ENCODE peak calls at places on chromosome 4, in five cellular contexts. W is mesendoderm, R is SW480, C is SJSA1, G is aorta. S is an unnamed sample.

GRCh38 chr4:76883147-76883546 is 14.8 kb downstream of the SOWAHB start:
- DNase-seq in G (no peak), C (peak), W (no peak), R (no peak), S (no peak)

GRCh38 chr4:75289843-75290616 is 224.2 kb downstream of the RCHY1 start:
- DNase-seq in R (peak), G (no peak), W (peak), C (no peak), S (peak)

GRCh38 chr4:89226665-89227572 is 80.7 kb downstream of the GPRIN3 start:
- DNase-seq in R (peak), C (peak), W (peak), G (peak), S (peak)

GRCh38 chr4:145178740-145179139 is 1.6 kb downstream of the OTUD4 start:
- DNase-seq in G (no peak), R (no peak), W (no peak), C (no peak), S (no peak)

GRCh38 chr4:97950836-97951235 is 192.4 kb downstream of the STPG2 start:
- DNase-seq in W (no peak), R (no peak), C (no peak), G (no peak), S (no peak)

GRCh38 chr4:177596035-177596434 is 153.8 kb upstream of the AGA start:
- DNase-seq in C (peak), R (peak), W (peak), G (peak), S (peak)

GRCh38 chr4:5186584-5187170 is 135.4 kb downstream of the STK32B start:
- DNase-seq in G (no peak), C (no peak), W (no peak), R (no peak), S (no peak)

GRCh38 chr4:10461091-10461849 is 4.0 kb upstream of the ZNF518B start:
- DNase-seq in W (peak), G (peak), C (peak), R (no peak), S (peak)

GRCh38 chr4:111641813-111642579 is 503.3 kb upstream of the FAM241A start:
- DNase-seq in C (peak), G (no peak), R (peak), W (peak), S (peak)

GRCh38 chr4:54099959-54100606 is at the start of gene GSX2:
- DNase-seq in G (no peak), C (peak), W (peak), R (no peak), S (peak)

GRCh38 chr4:172202480-172203076 is 389.4 kb downstream of the GALNTL6 start:
- DNase-seq in W (peak), G (no peak), R (peak), C (no peak), S (peak)

GRCh38 chr4:161929966-161930365 is 233.8 kb downstream of the FSTL5 start:
- DNase-seq in C (no peak), R (no peak), W (no peak), G (no peak), S (no peak)